ENCODE peak calls at places on chromosomes 12 and 14, in eight cellular contexts. H is fibroblast of lung; L is heart left ventricle; I is tibial nerve; R is naive thymus-derived CD4-positive, alpha-beta T cell; G is H1; Q is neural progenitor cell; E is pancreas. C is an unnamed sample.

GRCh38 chr12:1047898-1048660 is 57.1 kb downstream of the ERC1 start:
- DNase-seq in H (peak; percentile 12), L (no peak), I (no peak), R (no peak), G (no peak), Q (no peak), E (no peak), C (no peak)

GRCh38 chr12:77337327-77337726 is 272.0 kb upstream of the E2F7 start:
- DNase-seq in H (peak; percentile 42), L (no peak), I (no peak), R (no peak), G (no peak), Q (peak; percentile 28), E (no peak), C (no peak)

GRCh38 chr14:77917802-77918201 is 117.9 kb downstream of the ADCK1 start:
- DNase-seq in H (no peak), L (no peak), I (no peak), R (no peak), G (no peak), Q (no peak), E (no peak), C (no peak)

GRCh38 chr12:104303538-104304151 is at the start of gene EID3:
- DNase-seq in H (peak; percentile 81), L (peak; percentile 92), I (peak; percentile 71), R (peak; percentile 93), G (peak; percentile 95), Q (peak; percentile 84), E (peak; percentile 95), C (peak; percentile 87)

GRCh38 chr12:2251485-2252179 is 198.8 kb downstream of the CACNA1C start:
- DNase-seq in H (no peak), L (no peak), I (no peak), R (no peak), G (no peak), Q (no peak), E (no peak), C (no peak)

GRCh38 chr12:130205531-130205930 is 43.3 kb downstream of the FZD10 start:
- DNase-seq in H (no peak), L (no peak), I (no peak), R (no peak), G (no peak), Q (no peak), E (no peak), C (no peak)

GRCh38 chr14:36478782-36479181 is 41.2 kb downstream of the NKX2-1 start:
- DNase-seq in H (peak; percentile 65), L (no peak), I (no peak), R (no peak), G (no peak), Q (no peak), E (no peak), C (no peak)

GRCh38 chr12:46659032-46659703 is 166.6 kb downstream of the SLC38A4 start:
- DNase-seq in H (peak; percentile 11), L (no peak), I (no peak), R (no peak), G (no peak), Q (peak; percentile 61), E (no peak), C (no peak)

GRCh38 chr12:53094394-53094787 is 3.1 kb upstream of the IGFBP6 start:
- DNase-seq in H (no peak), L (no peak), I (no peak), R (no peak), G (no peak), Q (no peak), E (no peak), C (no peak)

GRCh38 chr12:27999521-27999920 is 27.0 kb upstream of the PTHLH start:
- DNase-seq in H (peak; percentile 88), L (no peak), I (no peak), R (no peak), G (no peak), Q (no peak), E (no peak), C (no peak)

GRCh38 chr12:47875732-47876131 is 29.1 kb downstream of the VDR start:
- DNase-seq in H (no peak), L (no peak), I (no peak), R (no peak), G (no peak), Q (no peak), E (no peak), C (no peak)

GRCh38 chr12:113092478-113093408 is 36.2 kb downstream of the DTX1 start:
- DNase-seq in H (no peak), L (peak; percentile 46), I (no peak), R (no peak), G (peak; percentile 92), Q (peak; percentile 82), E (peak; percentile 63), C (no peak)

GRCh38 chr12:63397807-63398206 is 246.8 kb upstream of the AVPR1A start:
- DNase-seq in H (no peak), L (no peak), I (no peak), R (no peak), G (no peak), Q (no peak), E (no peak), C (no peak)

GRCh38 chr14:93960108-93960475 is 16.3 kb downstream of the ASB2 start:
- DNase-seq in H (peak; percentile 25), L (no peak), I (no peak), R (no peak), G (no peak), Q (no peak), E (no peak), C (peak; percentile 75)

GRCh38 chr14:93960774-93961438 is 15.5 kb downstream of the ASB2 start:
- DNase-seq in H (no peak), L (peak; percentile 2), I (no peak), R (no peak), G (no peak), Q (no peak), E (no peak), C (no peak)

GRCh38 chr14:93957751-93958566 is 18.4 kb downstream of the ASB2 start:
- DNase-seq in H (no peak), L (peak; percentile 16), I (no peak), R (no peak), G (no peak), Q (no peak), E (no peak), C (no peak)

GRCh38 chr14:93958567-93959238 is 17.7 kb downstream of the ASB2 start:
- DNase-seq in H (no peak), L (no peak), I (no peak), R (no peak), G (no peak), Q (no peak), E (no peak), C (no peak)

GRCh38 chr14:93959239-93960107 is 16.9 kb downstream of the ASB2 start:
- DNase-seq in H (peak; percentile 90), L (peak; percentile 78), I (no peak), R (peak; percentile 59), G (no peak), Q (no peak), E (no peak), C (peak; percentile 87)
- H3K27ac ChIP-seq in H (no peak overlapping the region), L (peak overlapping the region; percentile 49), I (no peak overlapping the region), R (no peak overlapping the region), G (no peak overlapping the region), Q (no peak overlapping the region), E (peak overlapping the region; percentile 40), C (peak overlapping the region; percentile 88)

DNA sequence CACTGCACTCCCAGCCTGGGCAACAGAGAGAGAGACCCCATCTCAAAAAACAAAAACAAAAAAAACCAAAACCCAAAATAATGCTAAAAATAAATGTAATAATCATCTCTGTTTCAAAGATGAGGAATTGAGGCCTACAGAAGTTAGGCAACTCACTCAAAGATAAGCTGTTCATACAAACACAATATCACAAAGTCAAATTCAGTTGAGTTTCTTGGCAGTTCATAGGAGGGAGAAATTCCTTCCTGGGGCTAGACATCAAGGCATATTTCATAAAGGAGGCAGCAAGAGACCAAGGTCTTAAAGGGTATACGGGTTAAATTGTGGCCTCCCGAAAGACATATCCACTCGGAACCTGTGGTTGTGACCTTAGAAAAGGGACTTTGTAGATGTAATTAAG is 8.7 kb upstream of the TBPL2 start:
- DNase-seq in H (no peak), L (no peak), I (no peak), R (no peak), G (no peak), Q (no peak), E (no peak), C (no peak)
- H3K4me1 ChIP-seq in H (peaks cover 24% of the 10 kb centered on the region), L (peaks cover 5% of the 10 kb centered on the region), I (no peaks in the 10 kb centered on the region), R (no peaks in the 10 kb centered on the region), G (peaks cover 2% of the 10 kb centered on the region), Q (peaks cover 4% of the 10 kb centered on the region), E (peaks cover 10% of the 10 kb centered on the region), C (no peaks in the 10 kb centered on the region)

GRCh38 chr12:114917953-114918352 is 234.0 kb upstream of the TBX3 start:
- DNase-seq in H (no peak), L (no peak), I (no peak), R (no peak), G (no peak), Q (no peak), E (no peak), C (no peak)

GRCh38 chr12:114916531-114916930 is 232.6 kb upstream of the TBX3 start:
- DNase-seq in H (peak; percentile 29), L (no peak), I (no peak), R (no peak), G (no peak), Q (no peak), E (no peak), C (no peak)

GRCh38 chr12:114917307-114917706 is 233.3 kb upstream of the TBX3 start:
- DNase-seq in H (no peak), L (no peak), I (no peak), R (no peak), G (no peak), Q (no peak), E (no peak), C (no peak)

GRCh38 chr12:114913871-114914801 is 230.2 kb upstream of the TBX3 start:
- DNase-seq in H (peak; percentile 63), L (no peak), I (no peak), R (no peak), G (no peak), Q (peak; percentile 65), E (no peak), C (no peak)

DNA sequence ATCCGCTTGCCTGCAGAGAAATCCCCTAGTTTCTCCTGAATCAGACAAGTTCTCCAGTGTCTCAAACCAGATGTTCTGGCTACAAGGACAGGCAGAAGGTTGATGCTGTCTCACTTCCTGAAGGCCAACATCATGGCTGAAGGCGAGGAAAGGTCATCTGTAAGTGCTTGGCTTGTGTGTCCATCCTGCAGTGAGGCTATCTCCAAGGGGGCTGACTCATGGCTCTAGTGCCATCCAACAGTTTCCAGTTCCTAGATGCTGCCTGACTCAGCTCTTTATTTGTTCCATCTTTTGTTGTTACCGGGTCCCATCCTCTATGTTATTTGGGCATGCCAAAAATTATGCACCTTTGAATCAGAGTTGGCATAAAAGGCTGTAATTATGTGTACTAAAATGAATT is 232.1 kb upstream of the TBX3 start:
- DNase-seq in H (peak; percentile 73), L (no peak), I (no peak), R (no peak), G (no peak), Q (no peak), E (no peak), C (no peak)
- H3K27ac ChIP-seq in H (peak overlapping the region; percentile 66), L (no peak overlapping the region), I (no peak overlapping the region), R (no peak overlapping the region), G (no peak overlapping the region), Q (no peak overlapping the region), E (no peak overlapping the region), C (no peak overlapping the region)

DNA sequence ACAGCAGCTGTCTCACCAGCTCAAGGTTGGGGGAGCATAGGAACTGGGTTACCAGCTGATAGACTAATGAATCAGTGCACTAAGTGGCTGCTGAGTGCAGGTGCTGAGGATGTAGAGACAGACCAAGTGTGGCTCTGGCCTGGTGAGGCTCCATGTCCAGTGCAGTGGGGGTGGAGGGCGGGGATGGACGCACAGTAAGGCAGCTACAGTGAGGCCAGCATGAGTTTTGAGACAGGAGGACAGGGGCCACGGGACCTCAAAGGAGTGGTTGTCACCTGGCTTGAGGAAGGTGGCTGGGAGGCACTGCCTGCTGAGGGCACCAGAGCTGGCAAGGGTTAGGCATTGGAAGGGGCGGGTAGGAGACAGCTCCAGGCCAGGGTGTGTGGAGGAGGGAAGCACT is 37.0 kb downstream of the SYNE3 start:
- DNase-seq in H (no peak), L (no peak), I (no peak), R (no peak), G (no peak), Q (no peak), E (peak; percentile 31), C (no peak)
- H3K4me1 ChIP-seq in H (peaks cover 29% of the 10 kb centered on the region), L (peaks cover 30% of the 10 kb centered on the region), I (peaks cover 4% of the 10 kb centered on the region), R (peaks cover 19% of the 10 kb centered on the region), G (peaks cover 5% of the 10 kb centered on the region), Q (peaks cover 10% of the 10 kb centered on the region), E (peaks cover 5% of the 10 kb centered on the region), C (peaks cover 34% of the 10 kb centered on the region)